ENCODE peak calls at places on chromosomes 13 and 19, in ten cellular contexts. One of them, this sample, is unnamed.

GRCh38 chr13:97588993-97589392 is 155.0 kb downstream of the RAP2A start:
- DNase-seq in mucosa of descending colon: no peak
- DNase-seq in kidney glomerular epithelial cell: no peak
- DNase-seq in GM19239: no peak
- DNase-seq in RPMI7951: no peak
- DNase-seq in stimulated activated CD4-positive, alpha-beta T cell treated with anti-CD3 and anti-CD28 coated beads, Interleukin-2, amount 100 ng/mL, for 48 hours: no peak
- DNase-seq in central memory CD8-positive, alpha-beta T cell: no peak
- DNase-seq in activated CD4-positive, alpha-beta T cell treated with anti-CD3 and anti-CD28 coated beads, Interleukin-2, amount 50 U/mL, for 24 hours: no peak
- DNase-seq in A172: no peak
- DNase-seq in H9: no peak
- DNase-seq in this sample: no peak

GRCh38 chr13:63041640-63042414 is 1626.2 kb upstream of the PCDH20 start:
- DNase-seq in mucosa of descending colon: no peak
- DNase-seq in kidney glomerular epithelial cell: no peak
- DNase-seq in GM19239: no peak
- DNase-seq in RPMI7951: no peak
- DNase-seq in stimulated activated CD4-positive, alpha-beta T cell treated with anti-CD3 and anti-CD28 coated beads, Interleukin-2, amount 100 ng/mL, for 48 hours: no peak
- DNase-seq in central memory CD8-positive, alpha-beta T cell: no peak
- DNase-seq in activated CD4-positive, alpha-beta T cell treated with anti-CD3 and anti-CD28 coated beads, Interleukin-2, amount 50 U/mL, for 24 hours: no peak
- DNase-seq in A172: no peak
- DNase-seq in H9: no peak
- DNase-seq in this sample: no peak

GRCh38 chr13:95185851-95186250 is 115.4 kb downstream of the ABCC4 start:
- DNase-seq in mucosa of descending colon: peak
- DNase-seq in kidney glomerular epithelial cell: no peak
- DNase-seq in GM19239: no peak
- DNase-seq in RPMI7951: no peak
- DNase-seq in stimulated activated CD4-positive, alpha-beta T cell treated with anti-CD3 and anti-CD28 coated beads, Interleukin-2, amount 100 ng/mL, for 48 hours: peak
- DNase-seq in central memory CD8-positive, alpha-beta T cell: no peak
- DNase-seq in activated CD4-positive, alpha-beta T cell treated with anti-CD3 and anti-CD28 coated beads, Interleukin-2, amount 50 U/mL, for 24 hours: no peak
- DNase-seq in A172: no peak
- DNase-seq in H9: no peak
- DNase-seq in this sample: no peak

GRCh38 chr13:26811636-26812035 is 51.0 kb upstream of the GPR12 start:
- DNase-seq in mucosa of descending colon: no peak
- DNase-seq in kidney glomerular epithelial cell: no peak
- DNase-seq in GM19239: no peak
- DNase-seq in RPMI7951: no peak
- DNase-seq in stimulated activated CD4-positive, alpha-beta T cell treated with anti-CD3 and anti-CD28 coated beads, Interleukin-2, amount 100 ng/mL, for 48 hours: no peak
- DNase-seq in central memory CD8-positive, alpha-beta T cell: no peak
- DNase-seq in activated CD4-positive, alpha-beta T cell treated with anti-CD3 and anti-CD28 coated beads, Interleukin-2, amount 50 U/mL, for 24 hours: no peak
- DNase-seq in A172: no peak
- DNase-seq in H9: no peak
- DNase-seq in this sample: no peak

GRCh38 chr19:52962394-52963228 is at the start of gene ZNF816:
- DNase-seq in mucosa of descending colon: peak
- DNase-seq in kidney glomerular epithelial cell: peak
- DNase-seq in GM19239: peak
- DNase-seq in RPMI7951: peak
- DNase-seq in stimulated activated CD4-positive, alpha-beta T cell treated with anti-CD3 and anti-CD28 coated beads, Interleukin-2, amount 100 ng/mL, for 48 hours: peak
- DNase-seq in central memory CD8-positive, alpha-beta T cell: peak
- DNase-seq in activated CD4-positive, alpha-beta T cell treated with anti-CD3 and anti-CD28 coated beads, Interleukin-2, amount 50 U/mL, for 24 hours: peak
- DNase-seq in A172: peak
- DNase-seq in H9: peak
- DNase-seq in this sample: peak

GRCh38 chr19:50562329-50562728 is 5.9 kb downstream of the LRRC4B start:
- DNase-seq in mucosa of descending colon: no peak
- DNase-seq in kidney glomerular epithelial cell: no peak
- DNase-seq in GM19239: no peak
- DNase-seq in RPMI7951: no peak
- DNase-seq in stimulated activated CD4-positive, alpha-beta T cell treated with anti-CD3 and anti-CD28 coated beads, Interleukin-2, amount 100 ng/mL, for 48 hours: no peak
- DNase-seq in central memory CD8-positive, alpha-beta T cell: no peak
- DNase-seq in activated CD4-positive, alpha-beta T cell treated with anti-CD3 and anti-CD28 coated beads, Interleukin-2, amount 50 U/mL, for 24 hours: no peak
- DNase-seq in A172: no peak
- DNase-seq in H9: no peak
- DNase-seq in this sample: no peak

GRCh38 chr19:46147166-46147740 is 785 bp upstream of the IGFL2 start:
- DNase-seq in mucosa of descending colon: no peak
- DNase-seq in kidney glomerular epithelial cell: no peak
- DNase-seq in GM19239: no peak
- DNase-seq in RPMI7951: no peak
- DNase-seq in stimulated activated CD4-positive, alpha-beta T cell treated with anti-CD3 and anti-CD28 coated beads, Interleukin-2, amount 100 ng/mL, for 48 hours: no peak
- DNase-seq in central memory CD8-positive, alpha-beta T cell: no peak
- DNase-seq in activated CD4-positive, alpha-beta T cell treated with anti-CD3 and anti-CD28 coated beads, Interleukin-2, amount 50 U/mL, for 24 hours: no peak
- DNase-seq in A172: no peak
- DNase-seq in H9: no peak
- DNase-seq in this sample: no peak

GRCh38 chr19:57887195-57887941 is 1.5 kb downstream of the ZNF814 start:
- DNase-seq in mucosa of descending colon: peak
- DNase-seq in kidney glomerular epithelial cell: peak
- DNase-seq in GM19239: no peak
- DNase-seq in RPMI7951: no peak
- DNase-seq in stimulated activated CD4-positive, alpha-beta T cell treated with anti-CD3 and anti-CD28 coated beads, Interleukin-2, amount 100 ng/mL, for 48 hours: no peak
- DNase-seq in central memory CD8-positive, alpha-beta T cell: no peak
- DNase-seq in activated CD4-positive, alpha-beta T cell treated with anti-CD3 and anti-CD28 coated beads, Interleukin-2, amount 50 U/mL, for 24 hours: no peak
- DNase-seq in A172: no peak
- DNase-seq in H9: peak
- DNase-seq in this sample: no peak

GRCh38 chr13:63026285-63026797 is 1610.7 kb upstream of the PCDH20 start:
- DNase-seq in mucosa of descending colon: no peak
- DNase-seq in kidney glomerular epithelial cell: no peak
- DNase-seq in GM19239: no peak
- DNase-seq in RPMI7951: no peak
- DNase-seq in stimulated activated CD4-positive, alpha-beta T cell treated with anti-CD3 and anti-CD28 coated beads, Interleukin-2, amount 100 ng/mL, for 48 hours: no peak
- DNase-seq in central memory CD8-positive, alpha-beta T cell: no peak
- DNase-seq in activated CD4-positive, alpha-beta T cell treated with anti-CD3 and anti-CD28 coated beads, Interleukin-2, amount 50 U/mL, for 24 hours: no peak
- DNase-seq in A172: no peak
- DNase-seq in H9: no peak
- DNase-seq in this sample: no peak

GRCh38 chr13:71055047-71055446 is 812.0 kb downstream of the DACH1 start:
- DNase-seq in mucosa of descending colon: no peak
- DNase-seq in kidney glomerular epithelial cell: no peak
- DNase-seq in GM19239: no peak
- DNase-seq in RPMI7951: no peak
- DNase-seq in stimulated activated CD4-positive, alpha-beta T cell treated with anti-CD3 and anti-CD28 coated beads, Interleukin-2, amount 100 ng/mL, for 48 hours: no peak
- DNase-seq in central memory CD8-positive, alpha-beta T cell: no peak
- DNase-seq in activated CD4-positive, alpha-beta T cell treated with anti-CD3 and anti-CD28 coated beads, Interleukin-2, amount 50 U/mL, for 24 hours: no peak
- DNase-seq in A172: no peak
- DNase-seq in H9: no peak
- DNase-seq in this sample: no peak